ENCODE peak calls at places on chromosomes 1 and 21, in four cellular contexts. X, N, V and M are unnamed samples.

GRCh38 chr1:69982992-69983391 is 222.4 kb downstream of the LRRC40 start:
- DNase-seq in V (peak), N (no peak), X (no peak), M (no peak)

GRCh38 chr1:223712856-223713494 is 636 bp downstream of the CAPN2 start:
- DNase-seq in X (peak), V (no peak), N (no peak), M (no peak)

GRCh38 chr1:158113759-158114127 is 67.0 kb upstream of the CD1D start:
- DNase-seq in V (no peak), N (no peak), X (no peak), M (no peak)

GRCh38 chr1:179779645-179780272 is 36.7 kb downstream of the FAM163A start:
- DNase-seq in N (no peak), X (no peak), V (no peak), M (no peak)

GRCh38 chr1:47230692-47231313 is 1.2 kb downstream of the TAL1 start:
- DNase-seq in X (no peak), N (peak), V (no peak), M (no peak)

GRCh38 chr1:26156285-26157038 is 2.4 kb upstream of the FAM110D start:
- DNase-seq in N (peak), X (peak), V (no peak), M (peak)

GRCh38 chr1:25802915-25803314 is 2.9 kb downstream of the SELENON start:
- DNase-seq in N (peak), V (no peak), X (no peak), M (no peak)

GRCh38 chr1:97901017-97901658 is 19.7 kb downstream of the DPYD start:
- DNase-seq in V (no peak), X (no peak), N (no peak), M (no peak)

GRCh38 chr1:83741348-83741747 is 257.6 kb downstream of the TTLL7 start:
- DNase-seq in X (no peak), N (no peak), V (no peak), M (no peak)

GRCh38 chr1:67831850-67832513 is 1.3 kb downstream of the GNG12 start:
- DNase-seq in N (peak), V (peak), X (peak), M (peak)

GRCh38 chr1:160553778-160554177 is 25.5 kb downstream of the CD84 start:
- DNase-seq in N (no peak), V (no peak), X (no peak), M (no peak)

GRCh38 chr1:101025283-101025679 is 303 bp downstream of the DPH5 start:
- DNase-seq in X (no peak), V (no peak), N (peak), M (peak)

GRCh38 chr1:231357831-231358354 is 19.8 kb downstream of the SPRTN start:
- DNase-seq in N (peak), V (peak), X (peak), M (peak)

GRCh38 chr1:193629875-193630274 is 443.5 kb upstream of the B3GALT2 start:
- DNase-seq in N (no peak), V (no peak), X (no peak), M (no peak)

GRCh38 chr21:30838536-30838935 is 9.0 kb upstream of the KRTAP7-1 start:
- DNase-seq in V (no peak), N (no peak), X (no peak), M (no peak)

GRCh38 chr1:75338974-75339483 is 204.8 kb downstream of the LHX8 start:
- DNase-seq in X (no peak), V (no peak), N (no peak), M (no peak)

GRCh38 chr1:153990468-153991150 is at the start of gene RPS27:
- DNase-seq in X (peak), N (peak), V (peak), M (peak)

GRCh38 chr1:225448146-225448805 is 20.4 kb upstream of the LBR start:
- DNase-seq in N (no peak), V (no peak), X (no peak), M (no peak)

GRCh38 chr1:241533375-241534115 is 1.4 kb downstream of the KMO start:
- DNase-seq in V (no peak), X (no peak), N (no peak), M (peak)

GRCh38 chr21:39003982-39004775 is 179.1 kb downstream of the PSMG1 start:
- DNase-seq in N (no peak), V (no peak), X (no peak), M (no peak)

GRCh38 chr1:97778718-97779117 is 142.1 kb downstream of the DPYD start:
- DNase-seq in X (no peak), N (peak), V (no peak), M (no peak)

GRCh38 chr1:44283524-44284173 is 70.4 kb downstream of the DMAP1 start:
- DNase-seq in N (no peak), V (no peak), X (no peak), M (no peak)

GRCh38 chr1:225651376-225651871 is 1.5 kb downstream of the ENAH start:
- DNase-seq in V (no peak), X (no peak), N (no peak), M (no peak)

GRCh38 chr1:20411196-20411980 is 74.6 kb downstream of the CAMK2N1 start:
- DNase-seq in N (no peak), V (peak), X (no peak), M (no peak)

GRCh38 chr1:109214695-109215623 is 1.2 kb downstream of the SARS1 start:
- DNase-seq in X (peak), V (peak), N (peak), M (no peak)

GRCh38 chr1:208029381-208030319 is 118.7 kb upstream of the CD34 start:
- DNase-seq in N (no peak), X (no peak), V (no peak), M (no peak)

GRCh38 chr1:234611799-234612351 is 1.9 kb upstream of the IRF2BP2 start:
- DNase-seq in V (no peak), N (no peak), X (no peak), M (peak)

GRCh38 chr1:182133181-182133580 is 71.7 kb upstream of the ZNF648 start:
- DNase-seq in X (no peak), V (no peak), N (no peak), M (no peak)

GRCh38 chr21:16563795-16564194 is 834.0 kb downstream of the USP25 start:
- DNase-seq in V (no peak), N (no peak), X (no peak), M (peak)

GRCh38 chr1:91884459-91885290 is 1.3 kb downstream of the TGFBR3 start:
- DNase-seq in V (no peak), N (peak), X (no peak), M (peak)

GRCh38 chr1:178955391-178955954 is 70.2 kb upstream of the FAM20B start:
- DNase-seq in X (no peak), N (no peak), V (no peak), M (no peak)

GRCh38 chr1:38576241-38576640 is 283.3 kb downstream of the RRAGC start:
- DNase-seq in V (no peak), N (no peak), X (no peak), M (no peak)

GRCh38 chr1:168447871-168448270 is 95.9 kb downstream of the XCL2 start:
- DNase-seq in N (no peak), X (no peak), V (no peak), M (no peak)

GRCh38 chr1:84855947-84856660 is 36.9 kb downstream of the LPAR3 start:
- DNase-seq in X (no peak), N (no peak), V (no peak), M (no peak)

GRCh38 chr1:232974971-232975370 is 24.6 kb downstream of the NTPCR start:
- DNase-seq in N (no peak), X (no peak), V (no peak), M (no peak)

GRCh38 chr1:118788372-118788955 is 199.7 kb downstream of the TBX15 start:
- DNase-seq in V (no peak), X (no peak), N (no peak), M (peak)

GRCh38 chr1:27872059-27872801 is at the start of gene THEMIS2:
- DNase-seq in V (no peak), X (peak), N (peak), M (peak)

DNA sequence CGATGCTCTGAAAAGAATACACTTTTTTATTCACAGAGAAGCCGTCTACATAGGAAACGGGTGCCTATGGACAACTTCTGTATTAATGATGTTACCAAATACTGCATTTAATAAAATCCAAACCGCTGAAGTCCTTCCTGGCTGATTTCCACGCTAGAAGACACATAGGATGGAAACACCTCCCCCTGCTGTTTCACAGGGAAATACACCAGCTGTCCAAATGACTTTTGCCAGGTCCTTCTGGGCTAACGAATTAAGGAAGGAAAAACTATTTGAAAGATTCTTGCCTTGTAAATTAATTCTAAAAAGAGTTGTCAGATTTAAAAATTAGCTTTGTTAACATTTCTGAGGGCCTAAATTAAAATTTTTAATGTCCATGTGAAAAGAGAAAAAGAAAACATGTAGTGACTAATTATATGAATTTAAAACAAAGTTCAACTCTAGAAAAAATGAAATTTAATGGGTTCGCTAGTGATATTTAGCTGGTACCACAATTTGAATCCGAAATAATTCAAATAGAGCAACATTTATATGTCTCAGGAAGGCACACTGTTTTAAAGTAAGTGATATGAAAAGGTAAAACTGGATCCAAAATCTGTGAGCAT is 146.0 kb downstream of the RERE start:
- DNase-seq in V (peak), X (peak), N (peak), M (peak)
- TF ChIP-seq JUND in V (no peak), X (no peak), N (no peak), M (no peak)

GRCh38 chr1:201709564-201710295 is 119.2 kb upstream of the IPO9 start:
- DNase-seq in X (peak), N (peak), V (peak), M (peak)

GRCh38 chr1:201706109-201706508 is 122.8 kb upstream of the IPO9 start:
- DNase-seq in V (no peak), X (no peak), N (no peak), M (no peak)

GRCh38 chr1:201708691-201709090 is 120.3 kb upstream of the IPO9 start:
- DNase-seq in N (no peak), V (no peak), X (no peak), M (no peak)

GRCh38 chr1:201707027-201707426 is 121.9 kb upstream of the IPO9 start:
- DNase-seq in V (no peak), X (no peak), N (no peak), M (no peak)

GRCh38 chr1:201708085-201708512 is 120.9 kb upstream of the IPO9 start:
- DNase-seq in V (no peak), X (no peak), N (no peak), M (no peak)
- TF ChIP-seq JUND in V (no peak), X (no peak), N (no peak), M (no peak)

GRCh38 chr1:17617787-17618557 is 78.5 kb downstream of the ARHGEF10L start:
- DNase-seq in N (no peak), V (no peak), X (no peak), M (no peak)

GRCh38 chr1:17615157-17615556 is 75.7 kb downstream of the ARHGEF10L start:
- DNase-seq in X (no peak), N (no peak), V (no peak), M (no peak)

GRCh38 chr1:17615959-17616358 is 76.5 kb downstream of the ARHGEF10L start:
- DNase-seq in V (no peak), N (no peak), X (no peak), M (no peak)

GRCh38 chr1:17618558-17619247 is 79.2 kb downstream of the ARHGEF10L start:
- DNase-seq in X (no peak), V (no peak), N (no peak), M (no peak)

GRCh38 chr1:17616731-17617279 is 77.3 kb downstream of the ARHGEF10L start:
- DNase-seq in N (no peak), X (no peak), V (no peak), M (no peak)
- TF ChIP-seq JUND in N (no peak), X (no peak), V (no peak), M (no peak)

GRCh38 chr1:226974544-226975258 is 34.6 kb downstream of the COQ8A start:
- DNase-seq in N (no peak), X (no peak), V (no peak), M (peak)
- TF ChIP-seq JUND in N (no peak), X (no peak), V (no peak), M (no peak)

GRCh38 chr21:44428281-44428942 is 26.9 kb upstream of the LRRC3 start:
- DNase-seq in N (peak), X (peak), V (peak), M (peak)
- TF ChIP-seq JUND in N (no peak), X (no peak), V (no peak), M (no peak)

GRCh38 chr1:110548381-110548780 is 29.4 kb upstream of the KCNA10 start:
- DNase-seq in N (peak), V (peak), X (peak), M (peak)
- TF ChIP-seq JUND in N (no peak), V (no peak), X (no peak), M (no peak)

DNA sequence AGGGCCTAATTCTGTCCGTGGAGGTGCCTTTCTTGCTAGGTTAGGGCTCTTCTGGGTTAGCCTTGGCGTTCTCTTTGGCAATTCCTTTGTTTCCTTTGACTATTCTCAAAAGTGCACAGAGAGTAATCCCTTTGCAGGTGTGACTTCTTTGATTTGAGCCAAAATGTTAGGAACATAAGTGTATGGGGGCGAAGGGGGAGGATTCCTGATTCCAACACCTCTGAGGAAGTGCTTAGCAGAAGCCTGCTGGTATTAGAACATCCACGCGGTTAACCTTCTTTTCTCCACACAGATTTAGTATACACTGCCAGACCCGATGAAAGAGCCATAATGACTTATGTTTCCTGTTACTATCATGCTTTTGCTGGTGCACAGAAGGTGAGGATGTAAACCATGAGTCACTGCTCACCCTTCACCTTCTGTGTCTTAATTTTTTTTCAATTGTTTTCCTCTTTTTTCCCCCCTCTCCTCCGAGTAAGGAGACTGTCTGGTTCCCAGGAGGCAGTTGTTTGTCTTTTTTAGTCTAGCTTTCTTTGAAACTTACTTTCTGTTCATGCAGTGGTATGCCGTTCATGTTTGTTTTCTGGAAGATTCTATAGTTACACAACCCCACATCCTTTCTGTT is 48.0 kb downstream of the ACTN2 start:
- DNase-seq in V (no peak), N (no peak), X (no peak), M (no peak)
- TF ChIP-seq JUND in V (no peak), N (no peak), X (no peak), M (no peak)

GRCh38 chr1:54547601-54548388 is at the start of gene ACOT11:
- DNase-seq in X (peak), V (no peak), N (peak), M (no peak)
- TF ChIP-seq JUND in X (no peak), V (no peak), N (peak), M (no peak)